ENCODE peak calls at places on chromosomes 5 and 9, in nine cellular contexts. U is uterus, D is aorta, F is fibroblast of lung, Q is tibial artery, Y is psoas muscle, N is pancreas, V is neural progenitor cell, K is IMR-90. C is an unnamed sample. For H3K4me1, the result is how much of the 10 kb centered on the place peaks cover.

GRCh38 chr9:96020822-96021615 is 145.5 kb downstream of the ERCC6L2 start:
- DNase-seq in U (no peak), V (peak), F (no peak), Y (no peak), D (peak), K (no peak), N (peak), Q (no peak), C (peak)

GRCh38 chr5:14153932-14154646 is 10.9 kb downstream of the TRIO start:
- DNase-seq in V (peak), Q (peak), N (no peak), Y (peak), U (peak), F (peak), K (peak), D (peak), C (peak)

GRCh38 chr5:31890025-31890424 is 251.1 kb downstream of the PDZD2 start:
- DNase-seq in D (no peak), U (no peak), N (no peak), F (no peak), V (no peak), K (no peak), Y (no peak), Q (no peak), C (peak)

GRCh38 chr5:134129411-134130238 is 15.1 kb downstream of the TCF7 start:
- DNase-seq in F (no peak), V (no peak), D (no peak), Y (peak), Q (no peak), U (no peak), K (no peak), N (no peak), C (no peak)

GRCh38 chr9:105432247-105432857 is 15.5 kb upstream of the FSD1L start:
- DNase-seq in F (no peak), U (no peak), V (no peak), Y (no peak), Q (no peak), N (no peak), D (no peak), K (no peak), C (no peak)

GRCh38 chr5:175466700-175467318 is 11.6 kb upstream of the SFXN1 start:
- DNase-seq in K (no peak), N (no peak), Q (peak), F (peak), V (no peak), D (no peak), Y (peak), U (peak), C (no peak)

GRCh38 chr9:37667706-37668672 is 17.2 kb downstream of the FRMPD1 start:
- DNase-seq in Y (peak), V (peak), F (no peak), K (no peak), N (no peak), Q (no peak), U (no peak), D (no peak), C (peak)

GRCh38 chr9:132283863-132284262 is 70.9 kb downstream of the SETX start:
- DNase-seq in Y (no peak), Q (no peak), U (no peak), K (peak), F (peak), V (no peak), N (no peak), D (no peak), C (no peak)

GRCh38 chr5:102561894-102562760 is 63.3 kb upstream of the SLCO6A1 start:
- DNase-seq in Q (no peak), Y (no peak), K (peak), D (no peak), F (no peak), U (no peak), N (peak), V (peak), C (peak)

GRCh38 chr9:33620738-33621439 is 96.8 kb downstream of the ANKRD18B start:
- DNase-seq in N (no peak), Y (no peak), V (no peak), U (no peak), K (peak), F (peak), D (no peak), Q (no peak), C (peak)

GRCh38 chr5:148014276-148014675 is 49.5 kb upstream of the SPINK5 start:
- DNase-seq in K (no peak), Q (no peak), N (no peak), U (no peak), D (no peak), F (peak), V (no peak), Y (no peak), C (no peak)

GRCh38 chr5:113043491-113043931 is 66.9 kb downstream of the DCP2 start:
- DNase-seq in Q (no peak), F (peak), N (peak), V (peak), D (no peak), U (peak), Y (peak), K (no peak), C (peak)

GRCh38 chr5:15522141-15522540 is 22.2 kb downstream of the FBXL7 start:
- DNase-seq in Y (no peak), F (no peak), D (no peak), K (no peak), Q (no peak), U (no peak), V (no peak), N (no peak), C (no peak)

GRCh38 chr9:21995652-21996275 is 1.2 kb downstream of the CDKN2B-AS1 start:
- DNase-seq in D (peak), N (peak), Q (no peak), U (peak), F (peak), V (peak), Y (peak), K (peak), C (peak)

GRCh38 chr5:133687212-133688051 is 75.1 kb upstream of the FSTL4 start:
- DNase-seq in D (peak), V (peak), U (no peak), K (no peak), Y (no peak), Q (no peak), F (no peak), N (no peak), C (peak)

GRCh38 chr5:91403404-91403803 is 20.3 kb upstream of the ARRDC3 start:
- DNase-seq in V (no peak), N (no peak), Q (no peak), K (peak), Y (no peak), D (no peak), U (no peak), F (peak), C (no peak)

GRCh38 chr9:94922098-94922607 is 195.7 kb downstream of the AOPEP start:
- DNase-seq in N (no peak), U (peak), D (peak), Y (no peak), F (peak), Q (peak), V (no peak), K (peak), C (no peak)

GRCh38 chr5:163459465-163459887 is 426 bp downstream of the NUDCD2 start:
- DNase-seq in K (peak), D (no peak), F (no peak), Y (no peak), Q (no peak), V (no peak), N (no peak), U (no peak), C (no peak)

GRCh38 chr9:107685901-107686300 is 196.3 kb upstream of the KLF4 start:
- DNase-seq in F (peak), U (no peak), N (no peak), D (no peak), Q (no peak), V (no peak), K (no peak), Y (no peak), C (no peak)

GRCh38 chr9:90999425-91000397 is 198.1 kb downstream of the SYK start:
- DNase-seq in Y (peak), K (peak), U (no peak), Q (no peak), N (no peak), D (no peak), V (no peak), F (peak), C (no peak)

GRCh38 chr9:14298607-14299022 is 15.3 kb downstream of the NFIB start:
- DNase-seq in F (no peak), D (no peak), V (no peak), U (no peak), K (no peak), Q (no peak), Y (no peak), N (no peak), C (no peak)

GRCh38 chr5:45774528-45774927 is 78.3 kb upstream of the HCN1 start:
- DNase-seq in F (no peak), V (no peak), Y (no peak), N (no peak), U (no peak), K (no peak), D (no peak), Q (no peak), C (no peak)

GRCh38 chr5:74212336-74212735 is 428.2 kb downstream of the ENC1 start:
- DNase-seq in K (peak), D (no peak), F (no peak), Q (no peak), N (peak), Y (no peak), V (peak), U (no peak), C (peak)

GRCh38 chr5:88203977-88204735 is 64.5 kb downstream of the TMEM161B start:
- DNase-seq in K (peak), V (peak), Q (no peak), Y (no peak), D (no peak), F (peak), U (no peak), N (no peak), C (no peak)

GRCh38 chr5:160460377-160461049 is 38.9 kb downstream of the PTTG1 start:
- DNase-seq in U (no peak), N (no peak), Q (no peak), Y (no peak), F (peak), K (no peak), V (no peak), D (no peak), C (no peak)

GRCh38 chr9:12826924-12827655 is 52.3 kb downstream of the LURAP1L start:
- DNase-seq in K (no peak), N (no peak), F (no peak), D (no peak), Q (no peak), U (no peak), Y (no peak), V (no peak), C (no peak)

GRCh38 chr9:89887286-89887685 is 282.5 kb downstream of the GADD45G start:
- DNase-seq in K (no peak), F (no peak), U (no peak), D (no peak), N (no peak), Y (no peak), Q (no peak), V (no peak), C (peak)

GRCh38 chr5:180365829-180366228 is 12.7 kb upstream of the GFPT2 start:
- DNase-seq in Q (no peak), Y (no peak), D (no peak), V (no peak), K (no peak), N (no peak), F (no peak), U (no peak), C (no peak)

GRCh38 chr9:32524558-32525461 is 1.2 kb downstream of the RIGI start:
- DNase-seq in D (no peak), V (peak), Q (no peak), Y (no peak), K (no peak), U (no peak), F (peak), N (peak), C (peak)

DNA sequence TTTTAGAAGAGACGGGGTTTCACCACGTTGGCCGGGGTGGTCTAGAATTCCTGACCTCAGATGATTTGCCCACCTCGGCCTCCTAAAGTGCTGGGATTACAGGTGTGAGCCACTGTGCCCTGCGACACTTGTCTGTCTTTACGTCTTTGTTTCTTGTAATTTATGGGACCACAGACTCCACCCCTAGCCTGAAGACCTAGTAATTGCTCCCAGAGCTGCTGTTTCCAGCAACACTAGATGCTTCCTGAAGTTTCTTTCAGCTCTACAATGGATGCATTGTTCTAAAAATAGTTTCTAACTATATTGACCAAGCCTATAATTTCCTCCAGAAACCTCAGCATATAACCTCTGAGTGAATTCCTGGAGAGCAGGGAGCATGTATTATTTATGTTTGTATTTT is 13.9 kb downstream of the GCNT1 start:
- DNase-seq in F (peak), U (no peak), Y (no peak), D (no peak), K (no peak), V (no peak), N (no peak), Q (no peak), C (no peak)
- H3K27ac ChIP-seq in F (no peak), U (no peak), Y (no peak), D (no peak), K (no peak), V (no peak), N (no peak), Q (no peak), C (no peak)

DNA sequence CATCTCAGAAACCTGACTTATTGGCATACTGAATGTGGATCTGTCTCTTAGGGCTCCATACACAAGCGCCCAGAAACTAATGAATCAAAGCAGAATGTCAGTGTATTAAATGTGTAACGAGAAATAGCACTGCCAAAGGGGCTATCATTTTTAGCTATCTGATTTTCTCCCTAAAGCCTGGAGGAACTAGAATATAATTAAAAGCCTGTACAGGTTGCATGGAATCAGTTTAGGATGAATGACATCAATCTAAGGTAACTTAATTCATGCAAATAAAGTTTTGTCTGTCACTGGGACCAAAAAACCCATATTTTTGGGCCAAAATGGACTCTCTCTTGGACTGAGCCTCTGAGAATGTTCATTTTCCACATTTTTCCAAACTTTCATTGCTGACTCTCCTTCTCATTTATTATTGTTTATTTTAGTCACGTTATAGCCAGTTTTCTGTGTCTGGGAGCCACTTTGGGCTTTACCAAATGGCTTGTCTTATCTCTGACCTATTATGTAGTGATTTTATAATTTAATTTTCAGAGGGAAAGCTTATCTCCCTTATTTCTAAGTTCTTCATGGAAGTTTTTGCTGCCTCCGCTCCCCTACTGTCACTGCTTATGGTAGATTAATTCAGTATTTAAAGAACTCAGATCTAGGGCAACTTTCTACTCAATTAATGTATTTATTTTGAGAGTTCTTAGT is 47.0 kb downstream of the PRR16 start:
- DNase-seq in V (no peak), Y (no peak), K (no peak), F (no peak), N (no peak), Q (no peak), D (no peak), U (no peak), C (no peak)
- H3K4me1 ChIP-seq in V (under half), Y (under half), K (under half), F (under half), N (under half), Q (under half), D (under half), U (under half), C (under half)

GRCh38 chr9:120379611-120380010 is 200.4 kb downstream of the CDK5RAP2 start:
- DNase-seq in Y (no peak), V (no peak), U (no peak), F (no peak), Q (no peak), K (no peak), D (no peak), N (no peak), C (no peak)
- H3K27ac ChIP-seq in Y (no peak), V (no peak), U (no peak), F (no peak), Q (no peak), K (no peak), D (no peak), N (no peak), C (no peak)

GRCh38 chr9:129553277-129553676 is 67.6 kb downstream of the C9orf50 start:
- DNase-seq in F (no peak), K (no peak), Y (no peak), N (no peak), V (no peak), Q (no peak), U (no peak), D (no peak), C (no peak)
- H3K4me1 ChIP-seq in F (under half), K (under half), Y (under half), N (under half), V (under half), Q (under half), U (under half), D (under half), C (under half)

GRCh38 chr9:127117801-127118200 is 4.6 kb downstream of the ANGPTL2 start:
- DNase-seq in K (no peak), Q (no peak), D (no peak), F (no peak), V (no peak), U (no peak), Y (no peak), N (no peak), C (no peak)

GRCh38 chr9:127114606-127115005 is 7.8 kb downstream of the ANGPTL2 start:
- DNase-seq in N (no peak), D (no peak), U (no peak), K (no peak), Y (no peak), V (no peak), Q (no peak), F (no peak), C (no peak)

GRCh38 chr9:127116946-127117345 is 5.5 kb downstream of the ANGPTL2 start:
- DNase-seq in V (no peak), F (peak), K (peak), Q (no peak), N (peak), D (no peak), U (no peak), Y (peak), C (no peak)

GRCh38 chr9:127118597-127119318 is 3.7 kb downstream of the ANGPTL2 start:
- DNase-seq in U (no peak), Y (no peak), F (no peak), V (peak), Q (no peak), D (no peak), K (no peak), N (no peak), C (no peak)

GRCh38 chr9:127116088-127116726 is 6.2 kb downstream of the ANGPTL2 start:
- DNase-seq in F (no peak), N (no peak), D (no peak), Y (no peak), Q (no peak), U (no peak), K (no peak), V (no peak), C (no peak)
- H3K27ac ChIP-seq in F (no peak), N (no peak), D (no peak), Y (peak), Q (no peak), U (no peak), K (no peak), V (no peak), C (no peak)

C was measured in endodermal cell.